ENCODE peak calls at places on chromosome 4, in eight cellular contexts. One of them, this sample, is unnamed.

GRCh38 chr4:80221161-80221560 is 23.9 kb downstream of the PRDM8 start:
- DNase-seq in cardiac muscle cell: peak
- DNase-seq in GM12865: no peak
- DNase-seq in Kasumi-1: peak
- DNase-seq in germinal center: no peak
- DNase-seq in esophagus muscularis mucosa: no peak
- DNase-seq in bronchial epithelial cell: no peak
- DNase-seq in H9: no peak
- DNase-seq in this sample: peak

GRCh38 chr4:75497133-75497532 is 17.1 kb downstream of the RCHY1 start:
- DNase-seq in germinal center: no peak
- DNase-seq in esophagus muscularis mucosa: no peak
- DNase-seq in GM12865: no peak
- DNase-seq in H9: no peak
- DNase-seq in bronchial epithelial cell: peak
- DNase-seq in cardiac muscle cell: peak
- DNase-seq in Kasumi-1: no peak
- DNase-seq in this sample: no peak

GRCh38 chr4:86223472-86223871 is 136.4 kb downstream of the MAPK10 start:
- DNase-seq in cardiac muscle cell: peak
- DNase-seq in GM12865: peak
- DNase-seq in esophagus muscularis mucosa: no peak
- DNase-seq in Kasumi-1: peak
- DNase-seq in H9: peak
- DNase-seq in germinal center: peak
- DNase-seq in bronchial epithelial cell: peak
- DNase-seq in this sample: peak

GRCh38 chr4:156252300-156253016 is 298.8 kb upstream of the CTSO start:
- DNase-seq in bronchial epithelial cell: no peak
- DNase-seq in Kasumi-1: no peak
- DNase-seq in H9: no peak
- DNase-seq in germinal center: no peak
- DNase-seq in GM12865: no peak
- DNase-seq in esophagus muscularis mucosa: no peak
- DNase-seq in cardiac muscle cell: peak
- DNase-seq in this sample: no peak

GRCh38 chr4:2335729-2336101 is 73.8 kb upstream of the MXD4 start:
- DNase-seq in germinal center: no peak
- DNase-seq in Kasumi-1: no peak
- DNase-seq in H9: no peak
- DNase-seq in esophagus muscularis mucosa: peak
- DNase-seq in bronchial epithelial cell: no peak
- DNase-seq in cardiac muscle cell: no peak
- DNase-seq in GM12865: no peak
- DNase-seq in this sample: no peak

GRCh38 chr4:155962697-155963096 is 9.0 kb upstream of the CTSO start:
- DNase-seq in esophagus muscularis mucosa: no peak
- DNase-seq in germinal center: no peak
- DNase-seq in H9: no peak
- DNase-seq in GM12865: no peak
- DNase-seq in cardiac muscle cell: no peak
- DNase-seq in bronchial epithelial cell: no peak
- DNase-seq in Kasumi-1: no peak
- DNase-seq in this sample: no peak

GRCh38 chr4:114005569-114006442 is 26.4 kb upstream of the ARSJ start:
- DNase-seq in Kasumi-1: no peak
- DNase-seq in H9: no peak
- DNase-seq in GM12865: no peak
- DNase-seq in bronchial epithelial cell: peak
- DNase-seq in cardiac muscle cell: peak
- DNase-seq in esophagus muscularis mucosa: no peak
- DNase-seq in germinal center: no peak
- DNase-seq in this sample: no peak

GRCh38 chr4:76993787-76994641 is 44.5 kb downstream of the SEPTIN11 start:
- DNase-seq in esophagus muscularis mucosa: no peak
- DNase-seq in GM12865: peak
- DNase-seq in Kasumi-1: no peak
- DNase-seq in bronchial epithelial cell: no peak
- DNase-seq in germinal center: peak
- DNase-seq in H9: no peak
- DNase-seq in cardiac muscle cell: no peak
- DNase-seq in this sample: no peak

This sample was measured in NB4.